ENCODE peak calls at places on chromosomes 5 and 9, in six cellular contexts. One of them, this sample, is unnamed. For H3K4me1 and H3K9me3, the result is how much of the 10 kb centered on the place peaks cover.

GRCh38 chr9:29211681-29212589 is 1638.7 kb upstream of the C9orf72 start:
- DNase-seq in esophagus squamous epithelium: no peak
- DNase-seq in OCI-LY7: no peak
- DNase-seq in body of pancreas: peak
- DNase-seq in uterus: peak
- DNase-seq in left ventricle myocardium inferior: no peak
- DNase-seq in this sample: peak

GRCh38 chr5:103808464-103809106 is 246.0 kb upstream of the NUDT12 start:
- DNase-seq in uterus: no peak
- DNase-seq in left ventricle myocardium inferior: no peak
- DNase-seq in esophagus squamous epithelium: no peak
- DNase-seq in OCI-LY7: peak
- DNase-seq in body of pancreas: peak
- DNase-seq in this sample: peak

GRCh38 chr5:78483809-78484521 is 123.5 kb downstream of the SCAMP1 start:
- DNase-seq in body of pancreas: peak
- DNase-seq in OCI-LY7: peak
- DNase-seq in uterus: peak
- DNase-seq in left ventricle myocardium inferior: no peak
- DNase-seq in esophagus squamous epithelium: no peak
- DNase-seq in this sample: no peak

GRCh38 chr9:130498298-130498917 is 53.6 kb downstream of the ASS1 start:
- DNase-seq in body of pancreas: no peak
- DNase-seq in uterus: no peak
- DNase-seq in left ventricle myocardium inferior: no peak
- DNase-seq in esophagus squamous epithelium: no peak
- DNase-seq in OCI-LY7: peak
- DNase-seq in this sample: no peak

GRCh38 chr5:72587909-72588308 is 80.7 kb upstream of the ZNF366 start:
- DNase-seq in left ventricle myocardium inferior: no peak
- DNase-seq in uterus: no peak
- DNase-seq in esophagus squamous epithelium: no peak
- DNase-seq in body of pancreas: no peak
- DNase-seq in OCI-LY7: no peak
- DNase-seq in this sample: no peak

GRCh38 chr9:106059886-106060285 is 365.5 kb downstream of the TMEM38B start:
- DNase-seq in esophagus squamous epithelium: no peak
- DNase-seq in body of pancreas: no peak
- DNase-seq in uterus: no peak
- DNase-seq in OCI-LY7: no peak
- DNase-seq in left ventricle myocardium inferior: no peak
- DNase-seq in this sample: no peak

GRCh38 chr5:87081511-87082372 is 185.9 kb upstream of the RASA1 start:
- DNase-seq in uterus: no peak
- DNase-seq in OCI-LY7: peak
- DNase-seq in left ventricle myocardium inferior: no peak
- DNase-seq in body of pancreas: peak
- DNase-seq in esophagus squamous epithelium: no peak
- DNase-seq in this sample: no peak

GRCh38 chr9:88342246-88342645 is 46.0 kb upstream of the SPIN1 start:
- DNase-seq in body of pancreas: no peak
- DNase-seq in uterus: no peak
- DNase-seq in esophagus squamous epithelium: no peak
- DNase-seq in left ventricle myocardium inferior: no peak
- DNase-seq in OCI-LY7: no peak
- DNase-seq in this sample: no peak

GRCh38 chr5:63247651-63248050 is 669.0 kb downstream of the LRRC70 start:
- DNase-seq in body of pancreas: no peak
- DNase-seq in OCI-LY7: no peak
- DNase-seq in uterus: no peak
- DNase-seq in esophagus squamous epithelium: no peak
- DNase-seq in left ventricle myocardium inferior: no peak
- DNase-seq in this sample: no peak

GRCh38 chr5:170986598-170986997 is 124.8 kb downstream of the RANBP17 start:
- DNase-seq in uterus: no peak
- DNase-seq in left ventricle myocardium inferior: no peak
- DNase-seq in OCI-LY7: no peak
- DNase-seq in esophagus squamous epithelium: no peak
- DNase-seq in body of pancreas: no peak
- DNase-seq in this sample: no peak

GRCh38 chr9:11194249-11194648 is 581.4 kb upstream of the PTPRD start:
- DNase-seq in left ventricle myocardium inferior: no peak
- DNase-seq in uterus: no peak
- DNase-seq in body of pancreas: peak
- DNase-seq in OCI-LY7: no peak
- DNase-seq in esophagus squamous epithelium: no peak
- DNase-seq in this sample: no peak

GRCh38 chr5:83253731-83254130 is 176.4 kb downstream of the XRCC4 start:
- DNase-seq in left ventricle myocardium inferior: no peak
- DNase-seq in OCI-LY7: no peak
- DNase-seq in esophagus squamous epithelium: no peak
- DNase-seq in uterus: no peak
- DNase-seq in body of pancreas: no peak
- DNase-seq in this sample: no peak

GRCh38 chr9:135347461-135347860 is 132.1 kb upstream of the PPP1R26 start:
- DNase-seq in OCI-LY7: no peak
- DNase-seq in left ventricle myocardium inferior: no peak
- DNase-seq in esophagus squamous epithelium: no peak
- DNase-seq in uterus: no peak
- DNase-seq in body of pancreas: no peak
- DNase-seq in this sample: no peak

GRCh38 chr9:128771094-128771721 is 519 bp downstream of the ZER1 start:
- DNase-seq in body of pancreas: peak
- DNase-seq in OCI-LY7: peak
- DNase-seq in esophagus squamous epithelium: no peak
- DNase-seq in uterus: no peak
- DNase-seq in left ventricle myocardium inferior: no peak
- DNase-seq in this sample: no peak

GRCh38 chr5:72252574-72253155 is 67.4 kb downstream of the MRPS27 start:
- DNase-seq in uterus: no peak
- DNase-seq in OCI-LY7: no peak
- DNase-seq in body of pancreas: no peak
- DNase-seq in esophagus squamous epithelium: no peak
- DNase-seq in left ventricle myocardium inferior: no peak
- DNase-seq in this sample: no peak

GRCh38 chr5:72280655-72281069 is 39.4 kb downstream of the MRPS27 start:
- DNase-seq in esophagus squamous epithelium: no peak
- DNase-seq in OCI-LY7: no peak
- DNase-seq in uterus: peak
- DNase-seq in body of pancreas: no peak
- DNase-seq in left ventricle myocardium inferior: no peak
- DNase-seq in this sample: no peak

GRCh38 chr9:109441296-109441695 is 56.8 kb downstream of the PTPN3 start:
- DNase-seq in uterus: no peak
- DNase-seq in esophagus squamous epithelium: no peak
- DNase-seq in left ventricle myocardium inferior: no peak
- DNase-seq in body of pancreas: no peak
- DNase-seq in OCI-LY7: no peak
- DNase-seq in this sample: no peak

GRCh38 chr5:94849821-94850736 is 231.6 kb downstream of the SLF1 start:
- DNase-seq in left ventricle myocardium inferior: no peak
- DNase-seq in OCI-LY7: peak
- DNase-seq in esophagus squamous epithelium: no peak
- DNase-seq in uterus: no peak
- DNase-seq in body of pancreas: peak
- DNase-seq in this sample: peak

GRCh38 chr5:61051267-61051666 is 106.3 kb downstream of the NDUFAF2 start:
- DNase-seq in OCI-LY7: no peak
- DNase-seq in uterus: no peak
- DNase-seq in body of pancreas: no peak
- DNase-seq in esophagus squamous epithelium: no peak
- DNase-seq in left ventricle myocardium inferior: no peak
- DNase-seq in this sample: no peak

GRCh38 chr9:131719262-131719908 is 20.5 kb downstream of the RAPGEF1 start:
- DNase-seq in body of pancreas: no peak
- DNase-seq in uterus: no peak
- DNase-seq in left ventricle myocardium inferior: no peak
- DNase-seq in OCI-LY7: no peak
- DNase-seq in esophagus squamous epithelium: no peak
- DNase-seq in this sample: no peak

GRCh38 chr9:89978185-89978584 is 373.4 kb downstream of the GADD45G start:
- DNase-seq in esophagus squamous epithelium: no peak
- DNase-seq in body of pancreas: peak
- DNase-seq in uterus: no peak
- DNase-seq in left ventricle myocardium inferior: no peak
- DNase-seq in OCI-LY7: no peak
- DNase-seq in this sample: no peak

GRCh38 chr9:136047775-136048559 is 47.1 kb downstream of the NACC2 start:
- DNase-seq in body of pancreas: no peak
- DNase-seq in uterus: no peak
- DNase-seq in left ventricle myocardium inferior: no peak
- DNase-seq in esophagus squamous epithelium: no peak
- DNase-seq in OCI-LY7: no peak
- DNase-seq in this sample: no peak

DNA sequence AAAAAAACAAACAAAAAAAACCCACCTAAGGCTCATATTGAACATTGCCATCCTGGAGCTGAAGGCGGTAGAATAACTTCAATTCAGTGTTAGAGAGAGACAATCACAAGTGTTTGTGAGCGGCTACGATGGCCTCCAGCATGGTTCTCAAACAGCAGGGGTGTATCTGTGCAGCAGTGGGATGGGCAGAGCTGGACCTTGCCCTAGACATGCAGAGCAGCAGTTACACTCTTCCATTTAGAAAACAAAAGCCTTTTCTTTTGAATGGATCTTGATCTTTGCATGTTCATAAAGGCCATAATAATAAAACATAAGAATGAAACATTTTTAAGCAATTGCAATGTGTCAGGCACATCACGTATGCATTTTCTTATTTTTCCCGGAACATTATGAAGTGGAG is 50.3 kb downstream of the ARHGAP26 start:
- DNase-seq in OCI-LY7: no peak
- DNase-seq in uterus: no peak
- DNase-seq in esophagus squamous epithelium: no peak
- DNase-seq in body of pancreas: no peak
- DNase-seq in left ventricle myocardium inferior: no peak
- DNase-seq in this sample: no peak
- H3K4me1 ChIP-seq in OCI-LY7: under half
- H3K4me1 ChIP-seq in uterus: under half
- H3K4me1 ChIP-seq in esophagus squamous epithelium: under half
- H3K4me1 ChIP-seq in body of pancreas: under half
- H3K4me1 ChIP-seq in left ventricle myocardium inferior: half or more
- H3K4me1 ChIP-seq in this sample: under half

GRCh38 chr5:59738039-59738438 is 155.5 kb downstream of the PDE4D start:
- DNase-seq in esophagus squamous epithelium: no peak
- DNase-seq in uterus: no peak
- DNase-seq in body of pancreas: no peak
- DNase-seq in left ventricle myocardium inferior: no peak
- DNase-seq in OCI-LY7: no peak
- DNase-seq in this sample: no peak
- H3K9me3 ChIP-seq in esophagus squamous epithelium: under half
- H3K9me3 ChIP-seq in uterus: under half
- H3K9me3 ChIP-seq in body of pancreas: under half
- H3K9me3 ChIP-seq in left ventricle myocardium inferior: under half
- H3K9me3 ChIP-seq in OCI-LY7: under half
- H3K9me3 ChIP-seq in this sample: under half

GRCh38 chr5:123806644-123807043 is 294.7 kb downstream of the CSNK1G3 start:
- DNase-seq in uterus: no peak
- DNase-seq in body of pancreas: no peak
- DNase-seq in left ventricle myocardium inferior: no peak
- DNase-seq in esophagus squamous epithelium: no peak
- DNase-seq in OCI-LY7: no peak
- DNase-seq in this sample: no peak
- H3K4me1 ChIP-seq in uterus: under half
- H3K4me1 ChIP-seq in body of pancreas: under half
- H3K4me1 ChIP-seq in left ventricle myocardium inferior: half or more
- H3K4me1 ChIP-seq in esophagus squamous epithelium: under half
- H3K4me1 ChIP-seq in OCI-LY7: under half
- H3K4me1 ChIP-seq in this sample: under half

GRCh38 chr5:4022991-4023390 is 427.4 kb downstream of the IRX1 start:
- DNase-seq in esophagus squamous epithelium: no peak
- DNase-seq in OCI-LY7: no peak
- DNase-seq in body of pancreas: peak
- DNase-seq in left ventricle myocardium inferior: peak
- DNase-seq in uterus: no peak
- DNase-seq in this sample: no peak
- H3K9me3 ChIP-seq in esophagus squamous epithelium: under half
- H3K9me3 ChIP-seq in OCI-LY7: under half
- H3K9me3 ChIP-seq in body of pancreas: under half
- H3K9me3 ChIP-seq in left ventricle myocardium inferior: under half
- H3K9me3 ChIP-seq in uterus: under half
- H3K9me3 ChIP-seq in this sample: under half

GRCh38 chr5:175519006-175519405 is 40.6 kb downstream of the SFXN1 start:
- DNase-seq in esophagus squamous epithelium: no peak
- DNase-seq in left ventricle myocardium inferior: no peak
- DNase-seq in body of pancreas: no peak
- DNase-seq in OCI-LY7: no peak
- DNase-seq in uterus: no peak
- DNase-seq in this sample: no peak
- H3K4me1 ChIP-seq in esophagus squamous epithelium: under half
- H3K4me1 ChIP-seq in left ventricle myocardium inferior: under half
- H3K4me1 ChIP-seq in body of pancreas: under half
- H3K4me1 ChIP-seq in OCI-LY7: under half
- H3K4me1 ChIP-seq in uterus: under half
- H3K4me1 ChIP-seq in this sample: under half

DNA sequence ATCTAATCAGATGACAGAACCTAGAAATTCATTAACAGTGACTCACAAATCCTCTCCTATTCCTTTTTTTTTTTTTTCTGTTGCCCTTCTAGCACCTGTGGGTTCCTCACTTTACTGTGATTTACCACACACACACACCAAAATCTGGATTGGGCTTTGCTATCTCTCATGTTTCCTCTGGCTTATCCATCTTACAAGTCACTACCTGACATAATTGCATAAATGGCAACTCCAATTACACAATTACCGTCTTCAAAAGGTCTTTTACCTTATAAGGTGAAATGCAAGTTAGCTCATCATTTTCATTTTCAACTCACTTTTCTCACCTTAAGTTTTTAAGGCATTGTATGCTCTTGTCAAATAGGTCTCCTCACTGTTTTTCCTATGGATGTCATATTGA is 426.3 kb upstream of the MEF2C start:
- DNase-seq in esophagus squamous epithelium: no peak
- DNase-seq in body of pancreas: no peak
- DNase-seq in OCI-LY7: no peak
- DNase-seq in uterus: no peak
- DNase-seq in left ventricle myocardium inferior: no peak
- DNase-seq in this sample: no peak
- H3K9me3 ChIP-seq in esophagus squamous epithelium: under half
- H3K9me3 ChIP-seq in body of pancreas: under half
- H3K9me3 ChIP-seq in OCI-LY7: under half
- H3K9me3 ChIP-seq in uterus: under half
- H3K9me3 ChIP-seq in left ventricle myocardium inferior: under half
- H3K9me3 ChIP-seq in this sample: under half

This sample was measured in iPS DF 6.9.